ENCODE peak calls at places on chromosome 1, in nine cellular contexts. M is fibroblast of lung, X is SK-N-SH, E is right atrium auricular region, G is hepatocyte, P is IMR-90, C is A549, U is kidney, B is suprapubic skin. L is an unnamed sample.
A peak's percentile ranks its signal among the peaks of the same experiment; 100 is the strongest.

GRCh38 chr1:147771216-147772125 is 11.1 kb upstream of the GJA5 start:
- DNase-seq in M (no peak), X (no peak), E (no peak), G (no peak), P (peak; percentile 5), C (no peak), U (no peak), B (no peak), L (no peak)

GRCh38 chr1:8516793-8517556 is 199.1 kb downstream of the SLC45A1 start:
- DNase-seq in M (peak; percentile 55), X (no peak), E (no peak), G (no peak), P (peak; percentile 44), C (no peak), U (no peak), B (no peak), L (no peak)

GRCh38 chr1:199410462-199410861 is 617.0 kb upstream of the NR5A2 start:
- DNase-seq in M (no peak), X (no peak), E (no peak), G (no peak), P (no peak), C (no peak), U (no peak), B (no peak), L (no peak)

GRCh38 chr1:184483101-184483813 is 96.4 kb downstream of the C1orf21 start:
- DNase-seq in M (peak; percentile 60), X (no peak), E (no peak), G (no peak), P (peak; percentile 83), C (no peak), U (no peak), B (no peak), L (no peak)

GRCh38 chr1:71270394-71270793 is 189.6 kb upstream of the ZRANB2 start:
- DNase-seq in M (no peak), X (no peak), E (no peak), G (no peak), P (no peak), C (no peak), U (no peak), B (no peak), L (no peak)

GRCh38 chr1:23556661-23557470 is 2.4 kb downstream of the ID3 start:
- DNase-seq in M (peak; percentile 74), X (no peak), E (no peak), G (no peak), P (peak; percentile 86), C (peak; percentile 82), U (no peak), B (no peak), L (no peak)

GRCh38 chr1:43135857-43136781 is 36.0 kb downstream of the EBNA1BP2 start:
- DNase-seq in M (no peak), X (no peak), E (no peak), G (no peak), P (no peak), C (no peak), U (no peak), B (no peak), L (no peak)

GRCh38 chr1:4395676-4396075 is 258.7 kb upstream of the AJAP1 start:
- DNase-seq in M (no peak), X (no peak), E (no peak), G (no peak), P (no peak), C (no peak), U (no peak), B (no peak), L (no peak)

GRCh38 chr1:214439352-214440119 is 111.9 kb downstream of the PTPN14 start:
- DNase-seq in M (peak; percentile 94), X (no peak), E (no peak), G (peak; percentile 83), P (peak; percentile 97), C (peak; percentile 76), U (no peak), B (no peak), L (no peak)

GRCh38 chr1:90114521-90115141 is 119.7 kb downstream of the ZNF326 start:
- DNase-seq in M (peak; percentile 33), X (peak; percentile 22), E (no peak), G (peak; percentile 74), P (peak; percentile 49), C (peak; percentile 39), U (no peak), B (no peak), L (no peak)

GRCh38 chr1:182527680-182528079 is 61.4 kb downstream of the RNASEL start:
- DNase-seq in M (no peak), X (no peak), E (no peak), G (no peak), P (no peak), C (no peak), U (no peak), B (no peak), L (no peak)
- H3K9me3 ChIP-seq in M (no peaks in the 10 kb centered on the region), X (no peaks in the 10 kb centered on the region), E (peaks cover 35% of the 10 kb centered on the region), G (no peaks in the 10 kb centered on the region), P (no peaks in the 10 kb centered on the region), C (no peaks in the 10 kb centered on the region), U (no peaks in the 10 kb centered on the region), B (no peaks in the 10 kb centered on the region), L (peaks cover 5% of the 10 kb centered on the region)

DNA sequence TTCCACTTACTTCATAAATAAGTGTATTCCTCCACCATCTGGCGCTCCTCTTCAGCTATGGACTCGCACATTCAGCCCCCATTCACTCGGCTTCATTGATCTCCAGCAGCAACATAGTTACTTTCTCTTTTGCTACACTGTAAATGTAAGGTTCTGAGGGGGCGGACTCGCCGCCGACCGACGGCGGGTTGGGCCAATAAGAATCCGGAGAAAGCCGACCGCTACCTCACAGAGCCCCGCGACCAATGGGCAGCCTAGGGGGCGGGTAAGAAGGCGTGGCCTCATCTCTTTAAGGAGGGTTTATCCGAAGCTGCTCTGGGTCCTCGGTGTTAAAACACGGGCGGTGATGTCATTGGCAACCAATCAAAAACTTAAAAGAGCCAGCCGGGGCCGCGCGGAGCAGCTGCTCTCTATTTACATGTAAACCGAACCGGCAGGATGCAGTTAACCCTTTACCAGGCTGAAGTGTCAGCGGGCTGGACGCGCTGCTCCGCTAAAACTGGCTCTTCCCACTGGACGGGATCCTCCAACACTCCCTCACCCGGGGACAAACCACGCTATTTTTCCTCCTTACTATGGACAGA is at the start of gene DUSP10:
- DNase-seq in M (peak; percentile 100), X (peak; percentile 95), E (peak; percentile 100), G (peak; percentile 99), P (peak; percentile 100), C (peak; percentile 99), U (peak; percentile 99), B (peak; percentile 100), L (peak; percentile 99)
- TF ChIP-seq CTCF in M (no peak), X (no peak), E (no peak), G (peak; percentile 16), P (peak; percentile 8), C (no peak), U (no peak), B (no peak), L (no peak)

DNA sequence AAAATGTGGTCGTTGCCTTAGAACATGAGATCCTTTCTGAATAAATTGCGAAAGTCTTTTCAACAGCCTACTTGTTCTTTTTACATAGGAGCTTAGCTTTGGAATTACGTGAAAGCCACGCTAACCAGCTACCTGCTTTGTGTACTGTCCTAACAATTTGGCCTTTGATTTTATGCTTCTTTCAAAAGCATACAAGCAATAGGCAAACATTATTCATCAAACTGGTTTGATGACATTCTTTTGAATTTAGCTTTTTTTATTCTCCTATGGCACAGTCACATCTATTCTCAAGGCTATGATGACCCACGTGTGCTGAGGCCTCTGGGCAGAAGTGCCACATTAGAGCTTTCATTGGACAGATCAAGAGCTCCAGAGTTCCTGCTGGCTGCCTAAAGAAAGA is 178.0 kb upstream of the DPT start:
- DNase-seq in M (no peak), X (no peak), E (no peak), G (peak; percentile 37), P (no peak), C (no peak), U (no peak), B (no peak), L (no peak)
- H3K27ac ChIP-seq in M (no peak overlapping the region), X (no peak overlapping the region), E (no peak overlapping the region), G (peak overlapping the region; percentile 74), P (no peak overlapping the region), C (no peak overlapping the region), U (no peak overlapping the region), B (peak overlapping the region; percentile 62), L (peak overlapping the region; percentile 70)

DNA sequence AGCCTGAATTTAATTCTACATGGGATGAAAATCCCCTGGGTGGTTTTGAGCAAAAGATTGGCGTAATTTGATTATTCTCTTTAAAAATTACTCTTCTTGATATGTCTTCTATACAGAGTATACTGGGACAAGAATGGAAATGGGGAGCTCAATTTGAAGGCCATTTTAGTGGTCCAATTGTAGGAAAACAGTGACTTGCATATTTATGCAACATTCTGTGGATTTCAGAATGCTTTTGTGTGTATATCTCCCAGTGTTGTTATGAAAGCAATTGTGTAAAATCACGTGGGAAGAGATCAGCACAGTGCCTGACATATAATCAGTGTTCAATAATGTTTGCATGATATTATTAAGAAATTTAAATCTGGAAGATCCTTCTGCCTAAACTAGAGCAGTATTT is 575.9 kb upstream of the PBX1 start:
- DNase-seq in M (no peak), X (no peak), E (no peak), G (no peak), P (no peak), C (no peak), U (no peak), B (no peak), L (no peak)
- H3K9me3 ChIP-seq in M (no peaks in the 10 kb centered on the region), X (no peaks in the 10 kb centered on the region), E (no peaks in the 10 kb centered on the region), G (no peaks in the 10 kb centered on the region), P (peaks cover 4% of the 10 kb centered on the region), C (no peaks in the 10 kb centered on the region), U (no peaks in the 10 kb centered on the region), B (no peaks in the 10 kb centered on the region), L (no peaks in the 10 kb centered on the region)

GRCh38 chr1:227358079-227358358 is 39.7 kb upstream of the CDC42BPA start:
- DNase-seq in M (no peak), X (no peak), E (no peak), G (no peak), P (no peak), C (no peak), U (no peak), B (no peak), L (no peak)

GRCh38 chr1:227353186-227353585 is 34.9 kb upstream of the CDC42BPA start:
- DNase-seq in M (no peak), X (no peak), E (no peak), G (no peak), P (no peak), C (no peak), U (no peak), B (no peak), L (no peak)

GRCh38 chr1:227357229-227358078 is 39.2 kb upstream of the CDC42BPA start:
- DNase-seq in M (peak; percentile 87), X (no peak), E (peak; percentile 86), G (peak; percentile 72), P (peak; percentile 85), C (peak; percentile 91), U (peak; percentile 92), B (no peak), L (no peak)

GRCh38 chr1:227355542-227356270 is 37.4 kb upstream of the CDC42BPA start:
- DNase-seq in M (no peak), X (no peak), E (no peak), G (peak; percentile 28), P (no peak), C (no peak), U (no peak), B (no peak), L (no peak)

GRCh38 chr1:227356582-227357228 is 38.4 kb upstream of the CDC42BPA start:
- DNase-seq in M (peak; percentile 14), X (no peak), E (no peak), G (peak; percentile 55), P (no peak), C (peak; percentile 61), U (no peak), B (no peak), L (no peak)
- TF ChIP-seq CTCF in M (no peak), X (no peak), E (no peak), G (no peak), P (no peak), C (no peak), U (no peak), B (no peak), L (no peak)